ENCODE peak calls at places on chromosome 5, in eight cellular contexts. M is IMR-90; R is CD8-positive, alpha-beta memory T cell; B is neural crest cell; O is NCI-H2081; F is naive B cell; N is RWPE1; A is AML-193. V is an unnamed sample.
A peak's percentile ranks its signal among the peaks of the same experiment; 100 is the strongest.

GRCh38 chr5:158492850-158493249 is 606.9 kb downstream of the EBF1 start:
- DNase-seq in M (no peak), R (no peak), B (no peak), O (no peak), F (no peak), N (no peak), A (no peak), V (no peak)

GRCh38 chr5:1912951-1913565 is 30.3 kb upstream of the IRX4 start:
- DNase-seq in M (no peak), R (no peak), B (no peak), O (no peak), F (no peak), N (no peak), A (no peak), V (no peak)

GRCh38 chr5:60339691-60340191 is 360.2 kb downstream of the DEPDC1B start:
- DNase-seq in M (no peak), R (no peak), B (no peak), O (no peak), F (no peak), N (no peak), A (no peak), V (no peak)

GRCh38 chr5:172700686-172701324 is 59.7 kb downstream of the NEURL1B start:
- DNase-seq in M (no peak), R (no peak), B (no peak), O (no peak), F (no peak), N (no peak), A (no peak), V (no peak)

GRCh38 chr5:56097055-56097454 is 102.3 kb upstream of the IL6ST start:
- DNase-seq in M (no peak), R (no peak), B (no peak), O (no peak), F (no peak), N (no peak), A (no peak), V (no peak)

GRCh38 chr5:119323630-119324000 is 32.2 kb upstream of the TNFAIP8 start:
- DNase-seq in M (peak; percentile 61), R (no peak), B (no peak), O (peak; percentile 77), F (no peak), N (peak; percentile 78), A (no peak), V (peak; percentile 61)

GRCh38 chr5:113508756-113509155 is 4.7 kb upstream of the YTHDC2 start:
- DNase-seq in M (no peak), R (no peak), B (no peak), O (no peak), F (no peak), N (no peak), A (no peak), V (no peak)

GRCh38 chr5:8473827-8474568 is 605.0 kb downstream of the MTRR start:
- DNase-seq in M (no peak), R (no peak), B (no peak), O (no peak), F (no peak), N (no peak), A (no peak), V (no peak)

GRCh38 chr5:122656107-122656506 is 118.8 kb upstream of the SNX2 start:
- DNase-seq in M (no peak), R (no peak), B (no peak), O (no peak), F (no peak), N (no peak), A (no peak), V (no peak)

GRCh38 chr5:90802695-90803317 is 244.2 kb downstream of the ADGRV1 start:
- DNase-seq in M (peak; percentile 32), R (no peak), B (peak; percentile 6), O (peak; percentile 28), F (no peak), N (peak; percentile 72), A (peak; percentile 28), V (peak; percentile 57)

GRCh38 chr5:6449465-6450158 is 953 bp downstream of the UBE2QL1 start:
- DNase-seq in M (no peak), R (no peak), B (no peak), O (no peak), F (no peak), N (no peak), A (no peak), V (no peak)

GRCh38 chr5:132877938-132878337 is 4.5 kb downstream of the LEAP2 start:
- DNase-seq in M (peak; percentile 82), R (no peak), B (no peak), O (no peak), F (no peak), N (no peak), A (no peak), V (no peak)

GRCh38 chr5:124599048-124599973 is 147.1 kb downstream of the ZNF608 start:
- DNase-seq in M (peak; percentile 61), R (no peak), B (no peak), O (peak; percentile 53), F (peak; percentile 68), N (no peak), A (no peak), V (no peak)

GRCh38 chr5:172403191-172403794 is 51.0 kb downstream of the SH3PXD2B start:
- DNase-seq in M (peak; percentile 67), R (no peak), B (peak; percentile 57), O (no peak), F (no peak), N (no peak), A (no peak), V (no peak)

V was measured in D341Med.